ENCODE peak calls at places on chromosomes 7 and 10, in six cellular contexts. M is esophagus squamous epithelium, S is pancreas, X is astrocyte of the spinal cord, Q is GM12865, Y is B cell. E is an unnamed sample.

GRCh38 chr7:17706734-17707133 is 233.6 kb downstream of the SNX13 start:
- DNase-seq in S (peak), Y (peak), X (peak), M (no peak), Q (peak), E (peak)

GRCh38 chr10:52883996-52884871 is 111.7 kb upstream of the MBL2 start:
- DNase-seq in Y (peak), S (peak), M (no peak), Q (peak), X (peak), E (peak)

GRCh38 chr10:33279276-33279675 is 55.2 kb downstream of the NRP1 start:
- DNase-seq in S (no peak), Q (no peak), M (no peak), Y (no peak), X (no peak), E (peak)

GRCh38 chr10:6494934-6495592 is 85.0 kb downstream of the PRKCQ start:
- DNase-seq in X (no peak), Y (no peak), Q (no peak), M (no peak), S (no peak), E (no peak)

GRCh38 chr10:4765428-4765827 is 60.6 kb upstream of the AKR1E2 start:
- DNase-seq in M (no peak), S (no peak), X (peak), Y (no peak), Q (no peak), E (peak)

GRCh38 chr7:94843553-94843952 is 63.8 kb upstream of the PPP1R9A start:
- DNase-seq in M (no peak), Q (no peak), X (no peak), Y (no peak), S (no peak), E (no peak)

GRCh38 chr7:6202117-6202516 is 70.3 kb downstream of the CYTH3 start:
- DNase-seq in M (no peak), Y (no peak), Q (no peak), X (no peak), S (no peak), E (no peak)

GRCh38 chr7:93382362-93382761 is 150.2 kb downstream of the VPS50 start:
- DNase-seq in X (no peak), Q (no peak), Y (no peak), S (no peak), M (no peak), E (no peak)

GRCh38 chr7:34875481-34875880 is 161.8 kb downstream of the DPY19L1 start:
- DNase-seq in Y (no peak), X (no peak), S (no peak), Q (no peak), M (no peak), E (no peak)

GRCh38 chr10:32207544-32207943 is 139.4 kb downstream of the EPC1 start:
- DNase-seq in X (peak), Y (peak), M (no peak), Q (peak), S (peak), E (peak)

GRCh38 chr7:110592557-110592956 is 498.4 kb upstream of the LRRN3 start:
- DNase-seq in S (no peak), X (no peak), M (no peak), Y (no peak), Q (no peak), E (no peak)

GRCh38 chr7:108461855-108462254 is 5.6 kb upstream of the NRCAM start:
- DNase-seq in Y (no peak), Q (no peak), X (no peak), S (peak), M (no peak), E (peak)

GRCh38 chr7:73864981-73865711 is 4.2 kb downstream of the TMEM270 start:
- DNase-seq in Q (no peak), S (no peak), M (no peak), X (no peak), Y (no peak), E (no peak)

GRCh38 chr10:63977329-63977923 is 456.2 kb downstream of the REEP3 start:
- DNase-seq in X (peak), Q (peak), S (no peak), M (no peak), Y (peak), E (peak)

GRCh38 chr10:30977385-30977784 is 54.3 kb downstream of the ZNF438 start:
- DNase-seq in Y (no peak), S (no peak), Q (no peak), M (no peak), X (no peak), E (peak)

GRCh38 chr10:52853704-52854103 is 81.1 kb upstream of the MBL2 start:
- DNase-seq in S (no peak), Y (no peak), X (no peak), M (no peak), Q (peak), E (no peak)

GRCh38 chr7:92910076-92910475 is 73.7 kb upstream of the CDK6 start:
- DNase-seq in X (no peak), M (no peak), Q (no peak), S (no peak), Y (no peak), E (no peak)

GRCh38 chr7:39609462-39610149 is 13.8 kb upstream of the RALA start:
- DNase-seq in X (no peak), Q (peak), Y (peak), S (no peak), M (no peak), E (no peak)

GRCh38 chr7:66542528-66543373 is 85.9 kb upstream of the KCTD7 start:
- DNase-seq in Y (no peak), Q (no peak), X (peak), M (no peak), S (no peak), E (peak)

GRCh38 chr10:23381298-23381697 is 36.7 kb upstream of the C10orf67 start:
- DNase-seq in Q (no peak), M (no peak), X (no peak), S (no peak), Y (no peak), E (no peak)

GRCh38 chr10:62805139-62806092 is 896 bp downstream of the ADO start:
- DNase-seq in Q (peak), X (peak), M (no peak), S (peak), Y (peak), E (peak)

GRCh38 chr10:119658274-119658673 is 7.1 kb downstream of the BAG3 start:
- DNase-seq in S (peak), Q (no peak), Y (no peak), M (no peak), X (peak), E (peak)

GRCh38 chr10:67924136-67924535 is 39.7 kb downstream of the SIRT1 start:
- DNase-seq in Q (no peak), X (no peak), Y (no peak), M (no peak), S (no peak), E (no peak)

GRCh38 chr10:621500-621899 is 68.0 kb downstream of the DIP2C start:
- DNase-seq in Y (no peak), S (no peak), X (no peak), M (no peak), Q (no peak), E (no peak)

GRCh38 chr7:134777470-134777869 is 2.0 kb upstream of the CALD1 start:
- DNase-seq in S (no peak), X (peak), M (no peak), Q (no peak), Y (no peak), E (no peak)

GRCh38 chr7:14507617-14508016 is 394.9 kb downstream of the DGKB start:
- DNase-seq in X (peak), Y (no peak), Q (no peak), S (peak), M (no peak), E (peak)

GRCh38 chr7:156380261-156380660 is 260.3 kb upstream of the RNF32 start:
- DNase-seq in Y (no peak), M (no peak), S (peak), X (no peak), Q (peak), E (no peak)

GRCh38 chr7:138258194-138258554 is 181.9 kb downstream of the AKR1D1 start:
- DNase-seq in Y (no peak), M (no peak), X (no peak), Q (no peak), S (no peak), E (no peak)

GRCh38 chr10:21099291-21099800 is 202.2 kb upstream of the NEBL start:
- DNase-seq in Q (no peak), M (no peak), Y (no peak), S (no peak), X (no peak), E (peak)

GRCh38 chr7:18829518-18830252 is 287.8 kb downstream of the TWIST1 start:
- DNase-seq in Q (no peak), M (no peak), S (no peak), Y (no peak), X (peak), E (peak)

GRCh38 chr10:120493411-120494312 is 36.6 kb downstream of the PLPP4 start:
- DNase-seq in M (no peak), S (no peak), Q (peak), Y (no peak), X (no peak), E (no peak)

GRCh38 chr7:119935418-119936025 is 337.5 kb upstream of the KCND2 start:
- DNase-seq in M (no peak), X (peak), Y (no peak), Q (peak), S (no peak), E (peak)

GRCh38 chr10:124728071-124728829 is 15.9 kb downstream of the FAM53B start:
- DNase-seq in Q (peak), M (no peak), Y (peak), S (no peak), X (no peak), E (peak)

GRCh38 chr7:41886906-41887311 is 184.0 kb upstream of the INHBA start:
- DNase-seq in Q (no peak), X (peak), S (no peak), M (no peak), Y (no peak), E (peak)

GRCh38 chr7:66629222-66629658 is 559 bp downstream of the KCTD7 start:
- DNase-seq in Q (peak), Y (no peak), M (no peak), S (peak), X (no peak), E (no peak)

GRCh38 chr7:113118074-113118959 is at the start of gene SMIM30:
- DNase-seq in S (peak), X (peak), Q (peak), M (peak), Y (peak), E (peak)

GRCh38 chr7:113119429-113119828 is 1.1 kb upstream of the SMIM30 start:
- DNase-seq in M (no peak), Y (no peak), X (no peak), Q (no peak), S (no peak), E (no peak)

GRCh38 chr7:113109718-113110117 is 8.6 kb downstream of the SMIM30 start:
- DNase-seq in M (no peak), S (no peak), Q (no peak), X (no peak), Y (no peak), E (no peak)

GRCh38 chr7:113113912-113114311 is 4.4 kb downstream of the SMIM30 start:
- DNase-seq in Y (peak), Q (peak), S (no peak), M (no peak), X (no peak), E (peak)
- TF ChIP-seq CTCF in Y (no peak), Q (no peak), S (no peak), M (no peak), X (peak), E (peak)

GRCh38 chr7:114938785-114939184 is 16.9 kb downstream of the MDFIC start:
- DNase-seq in S (no peak), Q (no peak), X (no peak), M (no peak), Y (no peak), E (peak)

GRCh38 chr7:114941692-114942091 is 19.8 kb downstream of the MDFIC start:
- DNase-seq in M (no peak), X (no peak), Q (peak), S (no peak), Y (no peak), E (no peak)

GRCh38 chr7:114937422-114937821 is 15.5 kb downstream of the MDFIC start:
- DNase-seq in M (no peak), Q (no peak), Y (no peak), X (no peak), S (no peak), E (no peak)

GRCh38 chr7:114942443-114943175 is 20.7 kb downstream of the MDFIC start:
- DNase-seq in Q (no peak), X (no peak), S (no peak), Y (peak), M (no peak), E (no peak)

GRCh38 chr7:114939484-114940097 is 17.7 kb downstream of the MDFIC start:
- DNase-seq in S (no peak), X (no peak), Q (peak), Y (no peak), M (no peak), E (no peak)
- TF ChIP-seq CTCF in S (no peak), X (peak), Q (peak), Y (peak), M (no peak), E (no peak)

GRCh38 chr10:132451506-132452215 is 54.7 kb downstream of the PWWP2B start:
- DNase-seq in S (no peak), Y (peak), M (no peak), Q (no peak), X (no peak), E (no peak)

GRCh38 chr10:132453470-132453861 is 56.5 kb downstream of the PWWP2B start:
- DNase-seq in X (no peak), S (no peak), Q (no peak), Y (peak), M (no peak), E (no peak)

GRCh38 chr10:132452651-132453469 is 55.9 kb downstream of the PWWP2B start:
- DNase-seq in Q (peak), M (no peak), Y (peak), X (peak), S (peak), E (peak)

GRCh38 chr10:132450825-132451505 is 54.0 kb downstream of the PWWP2B start:
- DNase-seq in Q (no peak), X (no peak), S (no peak), M (no peak), Y (peak), E (no peak)

GRCh38 chr10:132452216-132452650 is 55.2 kb downstream of the PWWP2B start:
- DNase-seq in Q (no peak), Y (peak), S (no peak), M (no peak), X (no peak), E (no peak)
- TF ChIP-seq CTCF in Q (no peak), Y (no peak), S (no peak), M (no peak), X (peak), E (no peak)

GRCh38 chr10:110033724-110034235 is 26.0 kb downstream of the ADD3 start:
- DNase-seq in Y (no peak), X (no peak), Q (no peak), S (no peak), M (no peak), E (no peak)
- TF ChIP-seq CTCF in Y (no peak), X (no peak), Q (no peak), S (no peak), M (no peak), E (no peak)

DNA sequence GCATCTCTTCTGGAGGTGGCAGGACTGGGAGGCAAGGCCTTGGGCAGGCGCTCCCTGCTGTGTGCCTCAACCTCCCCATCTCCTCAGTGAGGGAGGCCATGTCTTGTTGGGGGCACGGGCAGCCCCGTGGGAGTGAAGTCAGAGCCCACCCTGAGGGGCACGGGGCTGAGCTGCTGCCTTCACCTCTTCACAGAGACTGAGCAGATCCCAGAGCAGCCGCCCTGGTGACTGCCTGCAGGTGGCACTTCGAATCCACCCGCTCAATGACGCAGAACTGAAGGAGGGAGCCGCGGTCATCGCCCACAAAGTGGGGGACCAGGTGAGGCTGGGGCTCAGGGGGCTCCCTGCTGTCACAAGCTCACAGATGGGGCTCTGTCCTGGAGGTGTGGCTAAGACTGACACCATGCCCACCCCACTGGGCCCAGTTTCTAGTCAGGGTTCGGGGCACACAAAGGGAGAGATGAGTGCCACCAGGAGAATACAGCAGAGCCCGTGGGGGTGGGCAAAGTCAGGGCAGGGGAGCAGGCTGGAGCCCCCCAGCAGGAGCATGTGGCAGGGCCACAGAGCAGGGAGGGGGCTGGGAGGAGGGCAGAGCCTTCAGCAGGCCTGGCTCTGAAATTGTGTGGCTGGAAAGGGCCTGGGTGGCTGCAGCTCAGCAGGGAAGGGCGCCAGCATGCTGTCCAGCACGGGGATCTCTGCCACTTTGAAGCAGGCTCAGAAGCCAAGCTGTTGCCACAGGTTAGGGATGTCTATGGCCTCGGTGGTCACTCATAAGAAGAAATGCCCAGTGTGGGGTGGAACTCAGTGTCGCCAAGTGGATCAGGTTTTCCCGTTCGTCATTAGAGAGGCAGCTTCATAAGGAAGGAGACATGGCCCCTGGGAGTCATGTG is 18.8 kb upstream of the CHST12 start:
- DNase-seq in X (no peak), Y (no peak), S (no peak), Q (no peak), M (no peak), E (no peak)
- TF ChIP-seq CTCF in X (peak), Y (no peak), S (no peak), Q (no peak), M (no peak), E (no peak)

GRCh38 chr10:102452672-102453340 is 1.5 kb upstream of the C10orf95 start:
- DNase-seq in S (peak), Y (no peak), X (peak), Q (peak), M (no peak), E (peak)

GRCh38 chr10:102451105-102451969 is at the start of gene C10orf95:
- DNase-seq in Y (no peak), Q (peak), S (peak), X (no peak), M (no peak), E (no peak)

GRCh38 chr10:102450124-102450373 is 1.3 kb downstream of the C10orf95 start:
- DNase-seq in M (no peak), X (no peak), Y (no peak), Q (no peak), S (no peak), E (no peak)

GRCh38 chr10:102449321-102450123 is 1.8 kb downstream of the C10orf95 start:
- DNase-seq in Y (peak), M (peak), S (peak), X (peak), Q (peak), E (peak)

DNA sequence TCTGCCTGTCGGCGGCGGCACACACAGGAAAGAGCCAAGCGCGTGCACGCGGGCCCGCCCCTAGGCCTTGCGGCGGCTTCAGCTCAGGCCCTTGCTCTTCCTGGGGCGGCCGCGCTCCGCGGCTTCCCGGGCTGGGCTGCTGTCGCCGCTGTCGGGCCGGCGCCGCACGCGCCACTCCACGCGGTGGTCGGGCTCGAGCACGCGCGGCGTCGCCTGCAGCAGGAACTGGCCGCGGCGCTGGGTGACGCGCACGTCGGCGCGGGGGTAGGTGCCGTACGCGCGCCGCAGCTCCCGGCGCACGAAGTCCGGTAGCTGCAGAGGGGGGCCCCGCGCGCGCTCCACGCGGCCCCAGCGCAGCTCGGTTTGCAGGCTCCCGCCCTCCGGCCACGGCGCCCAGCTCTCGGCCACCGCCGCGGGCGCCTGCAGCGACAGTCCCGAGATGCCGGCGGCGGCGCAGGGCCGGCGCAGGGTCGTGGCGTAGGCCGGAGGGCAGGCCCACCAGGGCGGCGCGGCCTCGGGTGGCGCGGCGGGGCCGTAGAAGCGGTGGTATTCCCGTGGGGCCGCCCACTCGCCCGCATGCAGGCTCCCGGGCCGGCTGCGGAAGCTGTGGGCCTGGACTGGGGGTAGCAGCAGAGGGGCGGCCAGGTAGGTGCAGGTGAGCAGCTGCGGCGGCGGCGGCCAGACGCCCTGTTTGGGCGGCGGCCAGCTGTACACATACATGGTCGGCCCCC is 804 bp downstream of the C10orf95 start:
- DNase-seq in X (peak), S (peak), Y (peak), M (peak), Q (peak), E (peak)
- TF ChIP-seq CTCF in X (no peak), S (no peak), Y (no peak), M (no peak), Q (no peak), E (no peak)

GRCh38 chr10:42755028-42755451 is 27.6 kb upstream of the BMS1 start:
- DNase-seq in S (peak), M (no peak), Q (no peak), X (no peak), Y (peak), E (no peak)
- TF ChIP-seq CTCF in S (no peak), M (no peak), Q (no peak), X (no peak), Y (no peak), E (no peak)

DNA sequence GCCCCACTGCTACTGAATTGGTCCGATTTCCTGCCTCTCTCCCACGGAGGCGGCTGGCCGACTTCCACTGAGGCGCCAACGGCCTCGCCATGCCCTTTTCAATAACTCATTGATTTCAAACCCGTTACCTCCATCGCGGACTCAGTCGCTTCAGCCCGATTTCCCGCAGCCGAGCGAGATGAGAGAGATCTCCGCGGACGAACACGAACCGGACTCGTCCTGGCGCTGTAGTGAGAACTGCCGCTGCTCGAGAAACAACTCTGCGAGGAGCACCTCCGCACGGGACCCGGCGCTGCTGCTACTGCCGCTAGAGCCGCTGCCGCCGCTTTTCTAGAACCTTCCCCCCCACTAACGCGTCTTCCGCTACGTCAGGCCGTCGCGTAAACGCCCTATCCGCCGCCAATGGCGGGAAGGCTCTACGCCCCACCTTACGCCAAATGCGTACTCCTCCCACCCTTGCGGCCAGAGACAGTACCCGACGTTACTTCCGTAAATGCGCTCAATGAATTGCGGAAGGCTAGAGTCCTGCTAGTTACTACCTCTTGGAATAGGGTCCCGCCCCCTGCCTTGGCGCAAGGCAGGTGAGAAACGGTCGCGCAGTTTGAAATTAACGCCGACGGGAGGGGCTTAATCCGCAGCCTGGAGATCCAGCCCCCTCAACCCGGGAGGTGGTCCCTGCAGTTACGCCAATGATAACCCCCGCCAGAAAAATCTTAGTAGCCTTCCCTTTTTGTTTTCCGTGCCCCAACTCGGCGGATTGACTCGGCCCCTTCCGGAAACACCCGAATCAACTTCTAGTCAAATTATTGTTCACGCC is at the start of gene HNRNPA2B1:
- DNase-seq in S (peak), M (peak), X (peak), Q (peak), Y (peak), E (peak)
- TF ChIP-seq CTCF in S (peak), M (no peak), X (no peak), Q (no peak), Y (no peak), E (no peak)

E was measured in fibroblast of mammary gland.